ENCODE peak calls at places on chromosomes 4 and X, in five cellular contexts. One of them, this sample, is unnamed.

GRCh38 chr4:76736434-76736833 is 161.5 kb downstream of the SOWAHB start:
- DNase-seq in fibroblast of mammary gland: peak; percentile 61
- DNase-seq in activated naive CD4-positive, alpha-beta T cell treated with anti-CD3 and anti-CD28 coated beads, Interleukin-2, amount 10 ng/mL, durations not matched to agents 7 days and 5 days: no peak
- DNase-seq in DMS53: no peak
- DNase-seq in T-helper 1 cell: no peak
- DNase-seq in this sample: no peak

GRCh38 chr4:82201805-82202636 is 171.8 kb downstream of the HNRNPD start:
- DNase-seq in fibroblast of mammary gland: peak; percentile 51
- DNase-seq in T-helper 1 cell: peak; percentile 24
- DNase-seq in activated naive CD4-positive, alpha-beta T cell treated with anti-CD3 and anti-CD28 coated beads, Interleukin-2, amount 10 ng/mL, durations not matched to agents 7 days and 5 days: peak; percentile 68
- DNase-seq in DMS53: peak; percentile 74
- DNase-seq in this sample: no peak

GRCh38 chr4:38601244-38601915 is 62.6 kb upstream of the KLF3 start:
- DNase-seq in fibroblast of mammary gland: peak; percentile 49
- DNase-seq in activated naive CD4-positive, alpha-beta T cell treated with anti-CD3 and anti-CD28 coated beads, Interleukin-2, amount 10 ng/mL, durations not matched to agents 7 days and 5 days: no peak
- DNase-seq in DMS53: peak; percentile 98
- DNase-seq in T-helper 1 cell: no peak
- DNase-seq in this sample: no peak

GRCh38 chrX:128464091-128464490 is 411.9 kb upstream of the ACTRT1 start:
- DNase-seq in T-helper 1 cell: no peak
- DNase-seq in activated naive CD4-positive, alpha-beta T cell treated with anti-CD3 and anti-CD28 coated beads, Interleukin-2, amount 10 ng/mL, durations not matched to agents 7 days and 5 days: no peak
- DNase-seq in fibroblast of mammary gland: no peak
- DNase-seq in DMS53: peak; percentile 14
- DNase-seq in this sample: no peak

GRCh38 chr4:176191974-176192373 is 3.4 kb downstream of the SPATA4 start:
- DNase-seq in T-helper 1 cell: no peak
- DNase-seq in DMS53: peak; percentile 78
- DNase-seq in activated naive CD4-positive, alpha-beta T cell treated with anti-CD3 and anti-CD28 coated beads, Interleukin-2, amount 10 ng/mL, durations not matched to agents 7 days and 5 days: no peak
- DNase-seq in fibroblast of mammary gland: peak; percentile 71
- DNase-seq in this sample: no peak

GRCh38 chrX:48776818-48777439 is 9.5 kb upstream of the GATA1 start:
- DNase-seq in T-helper 1 cell: no peak
- DNase-seq in fibroblast of mammary gland: no peak
- DNase-seq in DMS53: no peak
- DNase-seq in activated naive CD4-positive, alpha-beta T cell treated with anti-CD3 and anti-CD28 coated beads, Interleukin-2, amount 10 ng/mL, durations not matched to agents 7 days and 5 days: no peak
- DNase-seq in this sample: no peak

GRCh38 chr4:65624651-65625050 is 45.6 kb downstream of the EPHA5 start:
- DNase-seq in T-helper 1 cell: no peak
- DNase-seq in fibroblast of mammary gland: peak; percentile 4
- DNase-seq in DMS53: no peak
- DNase-seq in activated naive CD4-positive, alpha-beta T cell treated with anti-CD3 and anti-CD28 coated beads, Interleukin-2, amount 10 ng/mL, durations not matched to agents 7 days and 5 days: no peak
- DNase-seq in this sample: no peak

GRCh38 chr4:19130836-19131235 is 1109.3 kb upstream of the LCORL start:
- DNase-seq in activated naive CD4-positive, alpha-beta T cell treated with anti-CD3 and anti-CD28 coated beads, Interleukin-2, amount 10 ng/mL, durations not matched to agents 7 days and 5 days: no peak
- DNase-seq in fibroblast of mammary gland: peak; percentile 66
- DNase-seq in DMS53: no peak
- DNase-seq in T-helper 1 cell: no peak
- DNase-seq in this sample: no peak

GRCh38 chr4:101157415-101158135 is 189.8 kb downstream of the PPP3CA start:
- DNase-seq in DMS53: no peak
- DNase-seq in activated naive CD4-positive, alpha-beta T cell treated with anti-CD3 and anti-CD28 coated beads, Interleukin-2, amount 10 ng/mL, durations not matched to agents 7 days and 5 days: no peak
- DNase-seq in fibroblast of mammary gland: peak; percentile 51
- DNase-seq in T-helper 1 cell: no peak
- DNase-seq in this sample: no peak

GRCh38 chr4:5989236-5990225 is 28.7 kb downstream of the C4orf50 start:
- DNase-seq in T-helper 1 cell: no peak
- DNase-seq in fibroblast of mammary gland: no peak
- DNase-seq in DMS53: no peak
- DNase-seq in activated naive CD4-positive, alpha-beta T cell treated with anti-CD3 and anti-CD28 coated beads, Interleukin-2, amount 10 ng/mL, durations not matched to agents 7 days and 5 days: no peak
- DNase-seq in this sample: no peak

GRCh38 chr4:176339936-176340761 is 20.4 kb downstream of the SPCS3 start:
- DNase-seq in DMS53: no peak
- DNase-seq in T-helper 1 cell: no peak
- DNase-seq in fibroblast of mammary gland: peak; percentile 24
- DNase-seq in activated naive CD4-positive, alpha-beta T cell treated with anti-CD3 and anti-CD28 coated beads, Interleukin-2, amount 10 ng/mL, durations not matched to agents 7 days and 5 days: no peak
- DNase-seq in this sample: no peak

GRCh38 chr4:40399578-40399977 is 64.4 kb downstream of the CHRNA9 start:
- DNase-seq in activated naive CD4-positive, alpha-beta T cell treated with anti-CD3 and anti-CD28 coated beads, Interleukin-2, amount 10 ng/mL, durations not matched to agents 7 days and 5 days: no peak
- DNase-seq in T-helper 1 cell: no peak
- DNase-seq in DMS53: no peak
- DNase-seq in fibroblast of mammary gland: no peak
- DNase-seq in this sample: no peak

GRCh38 chr4:152992027-152992426 is 55.9 kb downstream of the FHDC1 start:
- DNase-seq in activated naive CD4-positive, alpha-beta T cell treated with anti-CD3 and anti-CD28 coated beads, Interleukin-2, amount 10 ng/mL, durations not matched to agents 7 days and 5 days: no peak
- DNase-seq in T-helper 1 cell: no peak
- DNase-seq in fibroblast of mammary gland: no peak
- DNase-seq in DMS53: peak; percentile 99
- DNase-seq in this sample: no peak

GRCh38 chrX:153973127-153974002 is 811 bp downstream of the TMEM187 start:
- DNase-seq in fibroblast of mammary gland: peak; percentile 26
- DNase-seq in activated naive CD4-positive, alpha-beta T cell treated with anti-CD3 and anti-CD28 coated beads, Interleukin-2, amount 10 ng/mL, durations not matched to agents 7 days and 5 days: no peak
- DNase-seq in DMS53: peak; percentile 55
- DNase-seq in T-helper 1 cell: no peak
- DNase-seq in this sample: no peak

GRCh38 chr4:119683518-119683917 is 54.9 kb upstream of the PDE5A start:
- DNase-seq in fibroblast of mammary gland: peak; percentile 80
- DNase-seq in activated naive CD4-positive, alpha-beta T cell treated with anti-CD3 and anti-CD28 coated beads, Interleukin-2, amount 10 ng/mL, durations not matched to agents 7 days and 5 days: no peak
- DNase-seq in T-helper 1 cell: no peak
- DNase-seq in DMS53: no peak
- DNase-seq in this sample: no peak

GRCh38 chrX:97984641-97985040 is 1100.9 kb downstream of the RPA4 start:
- DNase-seq in activated naive CD4-positive, alpha-beta T cell treated with anti-CD3 and anti-CD28 coated beads, Interleukin-2, amount 10 ng/mL, durations not matched to agents 7 days and 5 days: no peak
- DNase-seq in DMS53: no peak
- DNase-seq in T-helper 1 cell: no peak
- DNase-seq in fibroblast of mammary gland: peak; percentile 1
- DNase-seq in this sample: no peak

GRCh38 chrX:151776936-151777335 is 42.4 kb downstream of the CNGA2 start:
- DNase-seq in T-helper 1 cell: no peak
- DNase-seq in DMS53: no peak
- DNase-seq in fibroblast of mammary gland: no peak
- DNase-seq in activated naive CD4-positive, alpha-beta T cell treated with anti-CD3 and anti-CD28 coated beads, Interleukin-2, amount 10 ng/mL, durations not matched to agents 7 days and 5 days: no peak
- DNase-seq in this sample: no peak

GRCh38 chr4:138438608-138439007 is 196.5 kb upstream of the SLC7A11 start:
- DNase-seq in T-helper 1 cell: no peak
- DNase-seq in activated naive CD4-positive, alpha-beta T cell treated with anti-CD3 and anti-CD28 coated beads, Interleukin-2, amount 10 ng/mL, durations not matched to agents 7 days and 5 days: no peak
- DNase-seq in fibroblast of mammary gland: no peak
- DNase-seq in DMS53: no peak
- DNase-seq in this sample: no peak

GRCh38 chr4:38383646-38384121 is 280.3 kb upstream of the KLF3 start:
- DNase-seq in DMS53: no peak
- DNase-seq in activated naive CD4-positive, alpha-beta T cell treated with anti-CD3 and anti-CD28 coated beads, Interleukin-2, amount 10 ng/mL, durations not matched to agents 7 days and 5 days: no peak
- DNase-seq in T-helper 1 cell: no peak
- DNase-seq in fibroblast of mammary gland: peak; percentile 56
- DNase-seq in this sample: no peak

GRCh38 chrX:15916704-15917084 is 62.1 kb upstream of the AP1S2 start:
- DNase-seq in T-helper 1 cell: no peak
- DNase-seq in fibroblast of mammary gland: no peak
- DNase-seq in activated naive CD4-positive, alpha-beta T cell treated with anti-CD3 and anti-CD28 coated beads, Interleukin-2, amount 10 ng/mL, durations not matched to agents 7 days and 5 days: no peak
- DNase-seq in DMS53: no peak
- DNase-seq in this sample: no peak

GRCh38 chrX:23118890-23119527 is 119.2 kb downstream of the DDX53 start:
- DNase-seq in DMS53: no peak
- DNase-seq in fibroblast of mammary gland: no peak
- DNase-seq in activated naive CD4-positive, alpha-beta T cell treated with anti-CD3 and anti-CD28 coated beads, Interleukin-2, amount 10 ng/mL, durations not matched to agents 7 days and 5 days: no peak
- DNase-seq in T-helper 1 cell: no peak
- DNase-seq in this sample: no peak

GRCh38 chr4:24197891-24198290 is 308.0 kb upstream of the PPARGC1A start:
- DNase-seq in activated naive CD4-positive, alpha-beta T cell treated with anti-CD3 and anti-CD28 coated beads, Interleukin-2, amount 10 ng/mL, durations not matched to agents 7 days and 5 days: no peak
- DNase-seq in DMS53: no peak
- DNase-seq in T-helper 1 cell: no peak
- DNase-seq in fibroblast of mammary gland: no peak
- DNase-seq in this sample: no peak

GRCh38 chrX:49071877-49072711 is 1.7 kb downstream of the PRAF2 start:
- DNase-seq in T-helper 1 cell: no peak
- DNase-seq in DMS53: no peak
- DNase-seq in fibroblast of mammary gland: peak; percentile 79
- DNase-seq in activated naive CD4-positive, alpha-beta T cell treated with anti-CD3 and anti-CD28 coated beads, Interleukin-2, amount 10 ng/mL, durations not matched to agents 7 days and 5 days: no peak
- DNase-seq in this sample: no peak

GRCh38 chrX:40552768-40553167 is 28.0 kb upstream of the ATP6AP2 start:
- DNase-seq in DMS53: peak; percentile 46
- DNase-seq in T-helper 1 cell: no peak
- DNase-seq in fibroblast of mammary gland: peak; percentile 8
- DNase-seq in activated naive CD4-positive, alpha-beta T cell treated with anti-CD3 and anti-CD28 coated beads, Interleukin-2, amount 10 ng/mL, durations not matched to agents 7 days and 5 days: no peak
- DNase-seq in this sample: no peak